ENCODE peak calls at places on chromosomes 11 and 22, in seven cellular contexts. L is SK-N-SH, I is K562, U is HepG2, T is H1, X is HCT116, S is GM12878. Z is an unnamed sample.
A peak's percentile ranks its signal among the peaks of the same experiment; 100 is the strongest.

GRCh38 chr11:135074397-135074998 is 662.5 kb upstream of the B3GAT1 start:
- DNase-seq in L (no peak), I (no peak), U (no peak), T (no peak), X (no peak), S (no peak), Z (no peak)

GRCh38 chr11:62573006-62573591 is 592 bp downstream of the EEF1G start:
- DNase-seq in L (peak; percentile 34), I (no peak), U (no peak), T (no peak), X (no peak), S (no peak), Z (no peak)

GRCh38 chr11:27401280-27401679 is 38.3 kb upstream of the CCDC34 start:
- DNase-seq in L (no peak), I (no peak), U (no peak), T (no peak), X (no peak), S (no peak), Z (no peak)

GRCh38 chr11:10308208-10308954 is 3.5 kb downstream of the ADM start:
- DNase-seq in L (no peak), I (no peak), U (no peak), T (no peak), X (no peak), S (no peak), Z (no peak)

GRCh38 chr22:38865201-38866023 is 6.6 kb downstream of the CBX6 start:
- DNase-seq in L (no peak), I (no peak), U (no peak), T (no peak), X (no peak), S (no peak), Z (no peak)

GRCh38 chr22:47808236-47808845 is 1045.9 kb downstream of the TBC1D22A start:
- DNase-seq in L (no peak), I (no peak), U (no peak), T (no peak), X (no peak), S (no peak), Z (no peak)

GRCh38 chr11:57287884-57288283 is 36.9 kb downstream of the TNKS1BP1 start:
- DNase-seq in L (no peak), I (no peak), U (no peak), T (no peak), X (no peak), S (no peak), Z (no peak)

GRCh38 chr11:7858001-7858400 is 61.3 kb upstream of the OR5P2 start:
- DNase-seq in L (no peak), I (no peak), U (no peak), T (no peak), X (no peak), S (no peak), Z (no peak)

GRCh38 chr11:25981998-25982397 is 349.9 kb upstream of the ANO3 start:
- DNase-seq in L (peak; percentile 30), I (no peak), U (peak; percentile 53), T (no peak), X (no peak), S (peak; percentile 46), Z (peak; percentile 15)

GRCh38 chr22:20021196-20022181 is 579 bp downstream of the TANGO2 start:
- DNase-seq in L (peak; percentile 75), I (peak; percentile 91), U (peak; percentile 49), T (peak; percentile 54), X (no peak), S (no peak), Z (no peak)

GRCh38 chr11:61162092-61162935 is 1.1 kb upstream of the VPS37C start:
- DNase-seq in L (peak; percentile 56), I (peak; percentile 63), U (peak; percentile 69), T (no peak), X (peak; percentile 82), S (no peak), Z (no peak)

GRCh38 chr11:10441652-10442503 is 13.2 kb upstream of the AMPD3 start:
- DNase-seq in L (no peak), I (no peak), U (no peak), T (no peak), X (no peak), S (peak; percentile 82), Z (no peak)

GRCh38 chr11:12544986-12545775 is 129.0 kb upstream of the TEAD1 start:
- DNase-seq in L (no peak), I (no peak), U (no peak), T (peak; percentile 37), X (no peak), S (no peak), Z (no peak)

GRCh38 chr11:12546122-12546521 is 128.1 kb upstream of the TEAD1 start:
- DNase-seq in L (no peak), I (no peak), U (no peak), T (no peak), X (no peak), S (no peak), Z (no peak)

GRCh38 chr11:12543596-12544415 is 130.4 kb upstream of the TEAD1 start:
- DNase-seq in L (no peak), I (no peak), U (no peak), T (peak; percentile 41), X (no peak), S (no peak), Z (no peak)

GRCh38 chr11:12546660-12547059 is 127.6 kb upstream of the TEAD1 start:
- DNase-seq in L (no peak), I (no peak), U (no peak), T (peak; percentile 26), X (no peak), S (no peak), Z (no peak)

GRCh38 chr11:12547953-12548650 is 126.1 kb upstream of the TEAD1 start:
- DNase-seq in L (no peak), I (no peak), U (no peak), T (no peak), X (no peak), S (no peak), Z (no peak)
- TF ChIP-seq YY1 in L (no peak), I (no peak), U (no peak), T (no peak), X (no peak), S (no peak), Z (no peak)

DNA sequence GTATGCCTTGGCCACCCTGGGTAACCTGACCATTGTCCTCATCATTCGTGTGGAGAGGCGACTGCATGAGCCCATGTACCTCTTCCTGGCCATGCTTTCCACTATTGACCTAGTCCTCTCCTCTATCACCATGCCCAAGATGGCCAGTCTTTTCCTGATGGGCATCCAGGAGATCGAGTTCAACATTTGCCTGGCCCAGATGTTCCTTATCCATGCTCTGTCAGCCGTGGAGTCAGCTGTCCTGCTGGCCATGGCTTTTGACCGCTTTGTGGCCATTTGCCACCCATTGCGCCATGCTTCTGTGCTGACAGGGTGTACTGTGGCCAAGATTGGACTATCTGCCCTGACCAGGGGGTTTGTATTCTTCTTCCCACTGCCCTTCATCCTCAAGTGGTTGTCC is 2.7 kb downstream of the OR51D1 start:
- DNase-seq in L (no peak), I (no peak), U (no peak), T (no peak), X (no peak), S (no peak), Z (no peak)
- H3K9me3 ChIP-seq in L (no peaks in the 10 kb centered on the region), I (no peaks in the 10 kb centered on the region), U (no peaks in the 10 kb centered on the region), T (no peaks in the 10 kb centered on the region), X (no peaks in the 10 kb centered on the region), S (no peaks in the 10 kb centered on the region), Z (no peaks in the 10 kb centered on the region)

GRCh38 chr11:126839496-126839895 is 161.1 kb downstream of the KIRREL3 start:
- DNase-seq in L (no peak), I (peak; percentile 13), U (no peak), T (no peak), X (no peak), S (no peak), Z (no peak)
- TF ChIP-seq YY1 in L (no peak), I (no peak), U (no peak), T (no peak), X (no peak), S (no peak), Z (no peak)

GRCh38 chr11:130674686-130675085 is 226.2 kb downstream of the ADAMTS15 start:
- DNase-seq in L (no peak), I (no peak), U (no peak), T (no peak), X (no peak), S (no peak), Z (no peak)

GRCh38 chr11:130675917-130676316 is 227.5 kb downstream of the ADAMTS15 start:
- DNase-seq in L (no peak), I (no peak), U (no peak), T (no peak), X (no peak), S (no peak), Z (no peak)

GRCh38 chr11:130675456-130675855 is 227.0 kb downstream of the ADAMTS15 start:
- DNase-seq in L (no peak), I (no peak), U (no peak), T (no peak), X (no peak), S (no peak), Z (no peak)

GRCh38 chr11:130677486-130678153 is 229.2 kb downstream of the ADAMTS15 start:
- DNase-seq in L (no peak), I (no peak), U (peak; percentile 32), T (peak; percentile 59), X (no peak), S (no peak), Z (peak; percentile 52)

DNA sequence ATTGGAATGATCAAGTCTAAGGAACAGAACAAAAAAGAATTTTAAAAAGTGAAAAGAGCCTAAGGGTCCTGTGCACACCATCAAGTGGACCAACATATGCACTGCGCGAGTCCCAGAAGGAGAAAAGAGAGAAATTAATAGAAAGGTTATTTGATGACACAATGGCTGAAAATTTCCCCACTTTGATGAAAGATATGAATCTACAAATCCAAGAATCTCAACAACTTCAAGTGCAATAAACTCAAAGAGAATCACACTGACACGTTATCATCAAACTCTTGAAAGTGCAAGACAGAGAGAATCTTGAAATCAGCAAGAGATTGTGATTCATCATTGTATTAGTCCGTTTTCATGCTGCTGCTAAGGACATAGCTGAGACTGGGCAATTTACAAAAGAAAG is 230.8 kb downstream of the ADAMTS15 start:
- DNase-seq in L (no peak), I (no peak), U (no peak), T (no peak), X (no peak), S (no peak), Z (no peak)
- H3K9me3 ChIP-seq in L (peaks cover 18% of the 10 kb centered on the region), I (no peaks in the 10 kb centered on the region), U (peaks cover 12% of the 10 kb centered on the region), T (peaks cover 14% of the 10 kb centered on the region), X (no peaks in the 10 kb centered on the region), S (no peaks in the 10 kb centered on the region), Z (peaks cover 12% of the 10 kb centered on the region)